ENCODE peak calls at places on chromosome 1, in eight cellular contexts. B, Z, Y, M, L, T, X and H are unnamed samples.

GRCh38 chr1:18049228-18049627 is 58.4 kb upstream of the IGSF21 start:
- DNase-seq in Z (no peak), L (no peak), X (no peak), T (no peak), B (no peak), M (no peak), Y (no peak), H (no peak)

GRCh38 chr1:153357076-153357852 is 390 bp upstream of the S100A9 start:
- DNase-seq in T (no peak), B (peak; percentile 32), Z (no peak), X (no peak), Y (no peak), L (no peak), M (peak; percentile 90), H (no peak)

GRCh38 chr1:153696741-153697140 is 18.3 kb downstream of the NPR1 start:
- DNase-seq in Y (no peak), X (no peak), T (no peak), L (no peak), B (no peak), M (no peak), Z (no peak), H (no peak)

GRCh38 chr1:154607084-154607747 is 770 bp downstream of the ADAR start:
- DNase-seq in Z (peak; percentile 40), L (no peak), B (peak; percentile 41), T (no peak), M (no peak), Y (peak; percentile 60), X (no peak), H (no peak)

GRCh38 chr1:156151093-156151688 is 2.2 kb upstream of the SEMA4A start:
- DNase-seq in B (no peak), Z (peak; percentile 78), L (no peak), T (no peak), X (no peak), Y (peak; percentile 78), M (no peak), H (no peak)

GRCh38 chr1:23578997-23579363 is 19.7 kb upstream of the ID3 start:
- DNase-seq in T (no peak), Z (no peak), B (no peak), Y (no peak), X (no peak), L (no peak), M (no peak), H (no peak)

GRCh38 chr1:145884675-145885074 is 991 bp downstream of the ANKRD35 start:
- DNase-seq in T (no peak), M (no peak), B (no peak), L (no peak), X (no peak), Y (peak; percentile 28), Z (peak; percentile 55), H (no peak)

GRCh38 chr1:182041615-182042014 is 19.9 kb downstream of the ZNF648 start:
- DNase-seq in Y (no peak), B (no peak), X (no peak), T (no peak), Z (no peak), M (no peak), L (no peak), H (no peak)

GRCh38 chr1:158037876-158038359 is 44.5 kb downstream of the KIRREL1 start:
- DNase-seq in Y (peak; percentile 96), Z (peak; percentile 95), L (no peak), B (no peak), M (peak; percentile 70), X (no peak), T (no peak), H (no peak)

GRCh38 chr1:110421159-110421777 is 13.8 kb upstream of the LAMTOR5 start:
- DNase-seq in T (no peak), Z (peak; percentile 29), Y (peak; percentile 60), L (no peak), M (no peak), X (no peak), B (no peak), H (no peak)

GRCh38 chr1:89821322-89822108 is 683 bp downstream of the LRRC8D start:
- DNase-seq in T (peak; percentile 23), Y (peak; percentile 52), B (peak; percentile 89), M (no peak), Z (peak; percentile 55), L (peak; percentile 89), X (peak; percentile 34), H (peak; percentile 66)

GRCh38 chr1:240319998-240320397 is 228.3 kb downstream of the FMN2 start:
- DNase-seq in X (no peak), T (no peak), L (no peak), Y (no peak), Z (no peak), B (no peak), M (no peak), H (no peak)

GRCh38 chr1:98049370-98050115 is 128.7 kb upstream of the DPYD start:
- DNase-seq in B (peak; percentile 37), X (no peak), Z (no peak), M (no peak), L (peak; percentile 49), T (no peak), Y (peak; percentile 67), H (peak; percentile 38)

GRCh38 chr1:201324306-201324705 is 41.0 kb downstream of the PKP1 start:
- DNase-seq in B (no peak), Z (no peak), M (no peak), Y (no peak), L (no peak), T (no peak), X (no peak), H (no peak)

GRCh38 chr1:240149488-240150094 is 57.9 kb downstream of the FMN2 start:
- DNase-seq in L (peak; percentile 44), Y (peak; percentile 61), X (no peak), M (no peak), B (peak; percentile 25), Z (no peak), T (no peak), H (no peak)

GRCh38 chr1:23619299-23620188 is 60.2 kb upstream of the ID3 start:
- DNase-seq in Z (peak; percentile 12), L (peak; percentile 90), B (peak; percentile 88), M (no peak), Y (no peak), T (peak; percentile 17), X (peak; percentile 79), H (peak; percentile 79)

GRCh38 chr1:204266504-204267034 is 52.8 kb upstream of the GOLT1A start:
- DNase-seq in X (no peak), T (no peak), Y (no peak), L (no peak), Z (peak; percentile 31), B (no peak), M (no peak), H (no peak)

GRCh38 chr1:3727825-3728776 is 24.1 kb upstream of the CCDC27 start:
- DNase-seq in T (no peak), L (no peak), B (no peak), X (no peak), Y (no peak), Z (no peak), M (no peak), H (no peak)

GRCh38 chr1:54199151-54199764 is 572 bp downstream of the CYB5RL start:
- DNase-seq in Y (no peak), T (no peak), M (no peak), B (peak; percentile 71), Z (no peak), L (no peak), X (no peak), H (no peak)

GRCh38 chr1:227273557-227273956 is 44.7 kb downstream of the CDC42BPA start:
- DNase-seq in X (no peak), Z (no peak), M (no peak), Y (no peak), L (no peak), B (peak; percentile 30), T (no peak), H (no peak)

GRCh38 chr1:55604194-55604593 is 389.0 kb upstream of the USP24 start:
- DNase-seq in T (no peak), L (no peak), M (no peak), B (no peak), Z (no peak), Y (no peak), X (no peak), H (no peak)

GRCh38 chr1:33814166-33814565 is 49.7 kb upstream of the HMGB4 start:
- DNase-seq in T (no peak), L (no peak), M (no peak), B (no peak), X (no peak), Z (no peak), Y (no peak), H (no peak)

GRCh38 chr1:36816348-36816747 is 218.0 kb downstream of the GRIK3 start:
- DNase-seq in X (no peak), Y (no peak), B (no peak), L (no peak), Z (no peak), T (no peak), M (no peak), H (no peak)

GRCh38 chr1:198558402-198558801 is 17.9 kb upstream of the ATP6V1G3 start:
- DNase-seq in T (no peak), Y (no peak), M (no peak), X (no peak), B (no peak), L (no peak), Z (no peak), H (no peak)

GRCh38 chr1:65097081-65097480 is 50.9 kb upstream of the AK4 start:
- DNase-seq in T (no peak), X (no peak), B (no peak), M (no peak), Z (no peak), L (no peak), Y (no peak), H (no peak)

GRCh38 chr1:53455592-53455991 is 3.6 kb upstream of the DMRTB1 start:
- DNase-seq in Y (no peak), Z (no peak), L (no peak), T (no peak), X (no peak), B (no peak), M (no peak), H (no peak)